ENCODE peak calls at places on chromosome 14, in ten cellular contexts. F is tibial artery, K is left ventricle myocardium inferior, J is neuronal stem cell, W is heart right ventricle, I is hepatocyte, R is Karpas-422, U is epithelial cell of prostate, B is mesenchymal stem cell, Z is neural progenitor cell. S is an unnamed sample.

GRCh38 chr14:75514673-75515630 is 7.3 kb upstream of the BATF start:
- DNase-seq in F (no peak), K (peak; percentile 26), J (no peak), W (no peak), I (no peak), R (peak; percentile 64), U (no peak), B (no peak), Z (peak; percentile 20), S (no peak)

GRCh38 chr14:62557416-62557815 is 487.8 kb downstream of the KCNH5 start:
- DNase-seq in F (no peak), K (no peak), J (no peak), W (no peak), I (no peak), R (no peak), U (no peak), B (no peak), Z (no peak), S (no peak)

GRCh38 chr14:48580692-48581091 is 905.3 kb upstream of the MDGA2 start:
- DNase-seq in F (no peak), K (no peak), J (no peak), W (no peak), I (no peak), R (no peak), U (no peak), B (no peak), Z (no peak), S (no peak)

GRCh38 chr14:66746316-66747006 is 238.5 kb downstream of the GPHN start:
- DNase-seq in F (no peak), K (no peak), J (peak; percentile 4), W (peak; percentile 6), I (peak; percentile 14), R (peak; percentile 61), U (peak; percentile 10), B (peak; percentile 50), Z (peak; percentile 39), S (no peak)

GRCh38 chr14:64906022-64906421 is 8.2 kb upstream of the CHURC1 start:
- DNase-seq in F (no peak), K (no peak), J (no peak), W (no peak), I (no peak), R (no peak), U (no peak), B (no peak), Z (no peak), S (no peak)

GRCh38 chr14:75653563-75653962 is 7.1 kb downstream of the ERG28 start:
- DNase-seq in F (no peak), K (no peak), J (no peak), W (no peak), I (no peak), R (no peak), U (no peak), B (no peak), Z (no peak), S (no peak)

GRCh38 chr14:28382460-28383220 is 383.9 kb upstream of the FOXG1 start:
- DNase-seq in F (no peak), K (no peak), J (no peak), W (no peak), I (peak; percentile 27), R (no peak), U (peak; percentile 61), B (peak; percentile 3), Z (no peak), S (no peak)

GRCh38 chr14:63759454-63759853 is 31.6 kb upstream of the SGPP1 start:
- DNase-seq in F (no peak), K (no peak), J (no peak), W (no peak), I (no peak), R (no peak), U (no peak), B (no peak), Z (no peak), S (no peak)

GRCh38 chr14:24150993-24151392 is 3.7 kb downstream of the RNF31 start:
- DNase-seq in F (no peak), K (no peak), J (no peak), W (no peak), I (no peak), R (no peak), U (no peak), B (no peak), Z (no peak), S (no peak)

GRCh38 chr14:99030436-99030835 is 241.6 kb downstream of the BCL11B start:
- DNase-seq in F (no peak), K (no peak), J (no peak), W (no peak), I (no peak), R (no peak), U (no peak), B (no peak), Z (no peak), S (no peak)

GRCh38 chr14:99755068-99755405 is 38.2 kb upstream of the EML1 start:
- DNase-seq in F (peak; percentile 53), K (no peak), J (no peak), W (no peak), I (no peak), R (no peak), U (no peak), B (no peak), Z (no peak), S (no peak)

GRCh38 chr14:89576132-89576923 is 159.3 kb upstream of the FOXN3 start:
- DNase-seq in F (no peak), K (no peak), J (no peak), W (no peak), I (no peak), R (no peak), U (no peak), B (no peak), Z (peak; percentile 11), S (no peak)

GRCh38 chr14:106831322-106831720 is 1304.9 kb downstream of the TMEM121 start:
- DNase-seq in F (no peak), K (no peak), J (no peak), W (no peak), I (no peak), R (peak; percentile 83), U (no peak), B (no peak), Z (no peak), S (no peak)

GRCh38 chr14:52522033-52522432 is 30.3 kb downstream of the TXNDC16 start:
- DNase-seq in F (no peak), K (no peak), J (no peak), W (no peak), I (no peak), R (no peak), U (no peak), B (no peak), Z (no peak), S (no peak)

GRCh38 chr14:77303417-77304156 is 17.1 kb downstream of the POMT2 start:
- DNase-seq in F (no peak), K (no peak), J (no peak), W (no peak), I (peak; percentile 89), R (no peak), U (peak; percentile 96), B (peak; percentile 99), Z (no peak), S (no peak)

GRCh38 chr14:41586237-41586636 is 20.4 kb upstream of the LRFN5 start:
- DNase-seq in F (no peak), K (no peak), J (no peak), W (no peak), I (no peak), R (peak; percentile 44), U (no peak), B (no peak), Z (no peak), S (no peak)

GRCh38 chr14:61346221-61346620 is 24.8 kb downstream of the PRKCH start:
- DNase-seq in F (no peak), K (no peak), J (no peak), W (no peak), I (no peak), R (no peak), U (no peak), B (no peak), Z (no peak), S (no peak)
- H3K27ac ChIP-seq in F (no peak overlapping the region), K (peak overlapping the region; percentile 67), J (no peak overlapping the region), W (no peak overlapping the region), I (no peak overlapping the region), R (no peak overlapping the region), U (peak overlapping the region; percentile 80), B (no peak overlapping the region), Z (no peak overlapping the region), S (no peak overlapping the region)

GRCh38 chr14:73774244-73774575 is 60.0 kb upstream of the PNMA1 start:
- DNase-seq in F (no peak), K (no peak), J (no peak), W (no peak), I (no peak), R (no peak), U (no peak), B (no peak), Z (no peak), S (no peak)
- H3K27ac ChIP-seq in F (peak overlapping the region; percentile 26), K (peak overlapping the region; percentile 61), J (no peak overlapping the region), W (peak overlapping the region; percentile 8), I (peak overlapping the region; percentile 33), R (peak overlapping the region; percentile 73), U (no peak overlapping the region), B (no peak overlapping the region), Z (no peak overlapping the region), S (no peak overlapping the region)

DNA sequence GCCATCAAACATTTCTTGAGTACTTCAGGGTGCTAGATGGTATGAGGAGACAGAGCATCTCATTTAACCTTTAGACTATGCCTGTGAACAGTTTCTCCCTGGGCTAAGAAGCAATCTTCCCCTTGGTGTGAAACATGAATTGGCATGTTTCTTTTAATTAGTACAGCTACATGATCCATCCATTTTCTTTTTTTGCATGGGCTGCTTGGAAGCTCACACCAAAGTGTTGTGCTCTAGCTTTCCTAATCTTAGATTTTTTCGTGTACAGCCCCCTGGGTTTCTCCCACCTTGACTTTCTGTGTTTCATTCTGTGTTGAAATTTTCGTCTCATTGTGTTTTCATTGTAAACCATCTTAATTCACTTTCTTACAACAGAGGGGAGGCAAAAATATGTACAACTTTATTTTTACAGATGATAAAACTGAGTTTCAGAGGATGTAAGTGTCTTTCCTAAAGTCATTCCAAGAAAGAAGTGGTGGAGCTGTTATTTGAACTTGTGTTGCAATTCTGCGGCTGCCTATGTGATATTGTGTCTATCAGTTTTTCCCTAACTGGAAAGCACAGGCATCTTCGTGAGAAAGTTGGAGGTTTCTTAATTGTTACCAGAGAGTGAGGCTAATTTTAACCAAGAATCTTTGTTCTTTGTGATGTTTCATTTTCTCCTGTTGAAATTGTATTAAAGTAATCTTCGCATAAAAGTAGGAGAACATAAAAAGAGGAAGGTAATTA is 64.5 kb downstream of the DAAM1 start:
- DNase-seq in F (no peak), K (no peak), J (no peak), W (no peak), I (no peak), R (no peak), U (no peak), B (peak; percentile 29), Z (no peak), S (no peak)
- H3K27ac ChIP-seq in F (peak overlapping the region; percentile 72), K (peak overlapping the region; percentile 93), J (no peak overlapping the region), W (peak overlapping the region; percentile 87), I (peak overlapping the region; percentile 38), R (no peak overlapping the region), U (no peak overlapping the region), B (peak overlapping the region; percentile 10), Z (no peak overlapping the region), S (no peak overlapping the region)

DNA sequence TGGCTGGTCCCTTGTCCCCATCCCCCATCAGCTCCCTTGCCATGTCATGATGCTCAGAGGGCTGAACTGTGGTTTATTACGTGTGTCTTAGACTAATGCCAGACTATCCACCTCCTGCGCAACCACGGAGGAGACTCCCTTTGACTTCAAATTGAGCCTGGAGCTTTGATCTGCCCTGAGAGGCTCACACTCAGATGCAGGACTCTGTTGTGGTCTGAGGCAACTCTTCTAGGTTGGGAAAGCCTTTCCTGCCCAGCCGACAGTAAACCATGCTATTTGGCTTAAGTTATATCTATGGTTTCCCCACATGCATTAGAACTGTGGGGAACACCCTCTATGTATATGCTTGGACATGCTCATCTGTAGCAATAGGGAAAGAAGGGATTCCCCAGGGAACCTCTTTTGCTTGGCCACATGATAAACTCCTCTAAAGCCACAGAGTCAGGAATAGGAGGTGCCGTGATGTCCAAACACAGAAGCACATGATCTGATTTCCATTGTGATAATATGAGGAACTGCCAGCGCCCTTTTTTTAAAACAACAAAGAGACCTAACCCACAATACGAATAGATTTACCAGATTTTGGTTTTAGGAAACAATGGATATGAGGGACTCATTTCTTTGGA is 11.1 kb upstream of the LGALS3 start:
- DNase-seq in F (no peak), K (no peak), J (no peak), W (peak; percentile 61), I (no peak), R (no peak), U (no peak), B (peak; percentile 75), Z (no peak), S (no peak)
- H3K27ac ChIP-seq in F (peak overlapping the region; percentile 65), K (peak overlapping the region; percentile 95), J (no peak overlapping the region), W (peak overlapping the region; percentile 83), I (peak overlapping the region; percentile 64), R (no peak overlapping the region), U (peak overlapping the region; percentile 11), B (no peak overlapping the region), Z (no peak overlapping the region), S (peak overlapping the region; percentile 40)